ENCODE peak calls at places on chromosomes 12 and 14, in six cellular contexts. K is A549, P is IMR-90, A is SK-N-SH, F is HepG2, J is K562. E is an unnamed sample.

GRCh38 chr12:20474443-20474842 is 106.1 kb downstream of the PDE3A start:
- DNase-seq in A (no peak), J (no peak), P (peak), K (no peak), F (no peak), E (no peak)

GRCh38 chr12:65592416-65592815 is 231.9 kb upstream of the HMGA2 start:
- DNase-seq in J (no peak), F (no peak), A (no peak), P (no peak), K (no peak), E (no peak)

GRCh38 chr14:31001339-31001658 is 24.1 kb upstream of the AP4S1 start:
- DNase-seq in K (no peak), P (no peak), F (no peak), A (no peak), J (no peak), E (no peak)

GRCh38 chr14:37406095-37406494 is 189.0 kb downstream of the FOXA1 start:
- DNase-seq in K (no peak), P (no peak), A (no peak), F (no peak), J (no peak), E (no peak)

GRCh38 chr12:701896-702539 is 38.8 kb upstream of the NINJ2 start:
- DNase-seq in J (no peak), A (no peak), P (no peak), F (peak), K (no peak), E (no peak)

GRCh38 chr14:92844220-92844619 is 50.1 kb downstream of the GOLGA5 start:
- DNase-seq in P (no peak), K (no peak), A (no peak), F (no peak), J (no peak), E (peak)

GRCh38 chr14:58914271-58914855 is 274.1 kb upstream of the DAAM1 start:
- DNase-seq in A (no peak), F (no peak), P (no peak), J (no peak), K (no peak), E (no peak)

GRCh38 chr12:91423336-91424050 is 240.9 kb upstream of the DCN start:
- DNase-seq in K (no peak), P (no peak), J (no peak), F (no peak), A (no peak), E (no peak)

GRCh38 chr14:38751459-38751858 is 351.6 kb downstream of the SEC23A start:
- DNase-seq in J (no peak), K (no peak), P (no peak), F (no peak), A (no peak), E (no peak)

GRCh38 chr12:79547735-79548347 is 142.9 kb downstream of the PAWR start:
- DNase-seq in P (peak), A (peak), K (peak), J (peak), F (peak), E (peak)

GRCh38 chr12:64706366-64706765 is 52.8 kb downstream of the GNS start:
- DNase-seq in F (no peak), J (no peak), A (peak), P (no peak), K (no peak), E (no peak)

GRCh38 chr14:65278589-65278988 is 133.9 kb upstream of the FUT8 start:
- DNase-seq in F (no peak), A (no peak), J (no peak), P (no peak), K (no peak), E (no peak)

GRCh38 chr14:106318700-106319099 is 792.3 kb downstream of the TMEM121 start:
- DNase-seq in F (no peak), J (peak), A (peak), P (no peak), K (no peak), E (no peak)

GRCh38 chr12:127823801-127824200 is 443.2 kb upstream of the TMEM132C start:
- DNase-seq in P (no peak), K (no peak), F (no peak), A (no peak), J (no peak), E (no peak)

GRCh38 chr12:120711411-120711810 is 1.2 kb downstream of the UNC119B start:
- DNase-seq in J (no peak), F (no peak), A (peak), P (no peak), K (no peak), E (no peak)

GRCh38 chr14:23123419-23123818 is 4.4 kb upstream of the CEBPE start:
- DNase-seq in J (peak), F (no peak), K (no peak), P (no peak), A (peak), E (no peak)

GRCh38 chr12:7078163-7078562 is 14.1 kb downstream of the C1R start:
- DNase-seq in K (no peak), A (no peak), J (no peak), P (no peak), F (no peak), E (no peak)

GRCh38 chr12:41624571-41624970 is 436.5 kb downstream of the PDZRN4 start:
- DNase-seq in P (no peak), F (no peak), A (no peak), J (no peak), K (no peak), E (no peak)

GRCh38 chr12:96294831-96295230 is 100.7 kb downstream of the ELK3 start:
- DNase-seq in A (no peak), J (no peak), P (peak), K (no peak), F (no peak), E (no peak)

GRCh38 chr12:112130461-112130998 is 5.2 kb downstream of the TRAFD1 start:
- DNase-seq in F (no peak), K (no peak), J (peak), A (no peak), P (peak), E (peak)

GRCh38 chr12:18810537-18811253 is 72.8 kb downstream of the CAPZA3 start:
- DNase-seq in K (no peak), F (no peak), P (no peak), J (no peak), A (no peak), E (no peak)

DNA sequence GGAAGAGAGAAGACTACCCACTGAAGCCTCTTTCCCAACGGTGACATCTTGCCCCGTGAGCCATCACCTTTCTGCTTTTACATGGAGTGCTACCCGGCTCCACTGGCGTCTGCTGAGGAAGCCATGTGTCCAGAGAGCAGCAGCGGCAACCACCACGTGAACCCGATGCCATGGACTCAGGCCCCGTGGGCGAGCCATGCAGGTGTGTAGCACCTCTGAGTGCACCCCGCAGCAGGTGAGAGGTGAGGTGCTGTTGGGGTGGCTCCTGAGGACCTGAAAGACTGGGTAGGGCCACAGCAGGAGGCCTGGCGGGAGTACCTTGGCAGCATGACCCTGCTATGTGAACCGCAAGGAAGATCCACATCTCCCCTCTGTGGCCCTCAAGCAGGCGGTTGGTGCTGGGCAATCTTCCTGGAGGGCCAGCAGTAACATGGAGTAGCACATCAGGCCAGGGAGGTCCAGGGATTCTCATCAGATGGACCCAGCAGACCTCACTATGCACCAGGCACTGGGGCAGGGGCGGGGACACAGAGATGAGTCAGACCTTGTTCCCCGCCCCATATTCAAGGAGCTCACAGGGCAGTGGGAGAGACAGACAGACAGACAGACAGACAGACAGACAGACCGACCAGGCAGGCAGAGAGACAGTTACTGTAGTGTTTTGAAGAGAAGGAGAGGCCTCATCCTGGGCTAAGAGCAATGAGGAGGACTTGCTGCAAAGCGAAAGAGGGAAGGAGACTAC is 129.6 kb downstream of the PAPOLA start:
- DNase-seq in J (peak), K (no peak), F (no peak), P (no peak), A (peak), E (no peak)
- TF ChIP-seq SMC3 in J (no peak), K (no peak), F (no peak), P (no peak), A (no peak), E (no peak)

GRCh38 chr14:61109288-61109687 is 128.2 kb downstream of the SLC38A6 start:
- DNase-seq in K (no peak), F (no peak), P (no peak), J (no peak), A (no peak), E (no peak)

GRCh38 chr14:61112506-61112905 is 131.5 kb downstream of the SLC38A6 start:
- DNase-seq in J (no peak), A (no peak), F (no peak), K (no peak), P (no peak), E (no peak)

GRCh38 chr14:61110683-61111082 is 129.6 kb downstream of the SLC38A6 start:
- DNase-seq in J (no peak), F (no peak), K (no peak), P (no peak), A (no peak), E (no peak)

GRCh38 chr14:61113561-61113960 is 132.5 kb downstream of the SLC38A6 start:
- DNase-seq in A (no peak), P (no peak), K (no peak), F (no peak), J (no peak), E (no peak)

GRCh38 chr14:61111145-61112130 is 130.4 kb downstream of the SLC38A6 start:
- DNase-seq in F (no peak), A (no peak), K (no peak), P (no peak), J (no peak), E (no peak)
- TF ChIP-seq SMC3 in F (no peak), A (no peak), K (no peak), P (no peak), J (no peak), E (no peak)

GRCh38 chr14:28870033-28870564 is 103.5 kb downstream of the FOXG1 start:
- DNase-seq in P (no peak), F (no peak), K (no peak), J (no peak), A (no peak), E (no peak)

DNA sequence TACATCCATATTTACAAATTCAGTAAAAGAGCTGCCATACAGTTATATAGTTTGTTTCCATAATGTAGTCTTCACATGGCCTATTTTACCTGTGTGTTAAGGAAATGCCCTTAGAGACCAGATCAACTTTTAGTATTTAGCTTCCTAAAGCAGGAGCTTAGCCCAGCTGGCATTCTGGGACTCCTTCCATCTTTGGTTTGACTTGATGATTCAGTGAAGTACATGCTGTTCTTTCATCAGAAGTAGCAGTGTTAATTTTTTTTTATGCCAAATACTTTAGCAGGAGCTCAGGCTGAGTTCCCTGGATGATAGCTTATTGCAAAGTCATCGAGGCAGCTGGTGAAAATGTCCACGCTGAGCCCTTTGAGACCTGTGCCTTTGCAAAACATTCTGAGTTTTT is 101.0 kb downstream of the FOXG1 start:
- DNase-seq in A (no peak), J (no peak), K (no peak), P (no peak), F (no peak), E (no peak)
- TF ChIP-seq SMC3 in A (no peak), J (no peak), K (no peak), P (no peak), F (no peak), E (no peak)

GRCh38 chr12:28794796-28795195 is 354.3 kb upstream of the FAR2 start:
- DNase-seq in K (no peak), P (no peak), F (no peak), A (no peak), J (no peak), E (no peak)

GRCh38 chr12:28799337-28799736 is 349.7 kb upstream of the FAR2 start:
- DNase-seq in K (no peak), A (no peak), F (no peak), J (no peak), P (no peak), E (no peak)

GRCh38 chr12:28802706-28803438 is 346.2 kb upstream of the FAR2 start:
- DNase-seq in A (no peak), F (no peak), P (no peak), J (no peak), K (no peak), E (no peak)

GRCh38 chr12:28795306-28795705 is 353.8 kb upstream of the FAR2 start:
- DNase-seq in K (no peak), F (no peak), A (no peak), P (peak), J (no peak), E (no peak)

GRCh38 chr12:28800129-28800528 is 348.9 kb upstream of the FAR2 start:
- DNase-seq in F (no peak), P (no peak), K (no peak), J (no peak), A (no peak), E (peak)
- TF ChIP-seq SMC3 in F (no peak), P (no peak), K (no peak), J (no peak), A (no peak), E (no peak)

DNA sequence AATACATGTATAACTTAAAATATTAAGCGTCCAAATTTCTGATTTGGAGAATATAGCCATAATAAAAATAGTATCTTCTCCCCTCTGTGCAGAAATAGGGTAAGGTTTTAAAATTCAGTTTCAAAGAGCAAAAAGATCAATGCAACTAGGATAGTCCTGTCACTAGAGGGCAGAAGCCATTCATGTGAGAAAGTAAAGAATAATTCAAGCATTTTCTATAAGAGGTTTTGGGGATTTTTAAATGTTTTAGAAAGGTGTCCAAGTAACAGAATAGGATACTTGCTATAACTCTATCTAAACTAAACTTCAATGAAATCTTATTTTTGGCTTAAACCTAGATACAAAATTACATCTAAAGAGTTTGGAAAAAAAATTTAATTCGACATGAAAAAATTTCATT is 50.3 kb downstream of the ADAMTS20 start:
- DNase-seq in A (peak), J (peak), F (peak), P (peak), K (peak), E (no peak)
- TF ChIP-seq SMC3 in A (peak), J (no peak), F (no peak), P (peak), K (peak), E (no peak)

GRCh38 chr14:77270361-77271112 is 469 bp downstream of the NGB start:
- DNase-seq in J (no peak), K (no peak), P (no peak), A (peak), F (no peak), E (no peak)
- TF ChIP-seq SMC3 in J (no peak), K (no peak), P (no peak), A (no peak), F (no peak), E (no peak)

GRCh38 chr12:5549011-5549410 is 117.1 kb downstream of the NTF3 start:
- DNase-seq in F (no peak), A (no peak), P (no peak), J (no peak), K (no peak), E (no peak)

GRCh38 chr12:5548152-5548933 is 116.4 kb downstream of the NTF3 start:
- DNase-seq in J (no peak), A (no peak), F (no peak), P (no peak), K (no peak), E (no peak)

DNA sequence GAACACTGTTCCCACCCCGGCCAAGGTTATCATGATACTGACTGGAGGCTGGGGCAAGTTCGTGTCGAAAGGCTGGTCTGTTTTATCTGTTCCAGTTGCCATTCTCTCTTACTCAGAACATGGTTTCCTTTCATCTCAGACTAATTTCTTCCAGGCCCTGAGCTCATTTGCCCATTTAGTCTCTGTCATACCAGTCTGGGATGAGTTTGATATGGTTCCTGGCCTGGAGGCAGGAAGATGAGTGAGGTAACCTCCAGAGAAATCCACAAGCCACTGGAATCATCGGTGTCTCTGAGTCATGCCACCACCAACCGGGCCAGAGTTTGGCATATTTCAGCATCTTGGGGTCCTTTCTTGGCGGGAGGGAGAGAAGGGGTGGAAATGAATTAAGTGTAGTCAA is 114.7 kb downstream of the NTF3 start:
- DNase-seq in A (no peak), J (no peak), P (peak), K (no peak), F (no peak), E (no peak)
- TF ChIP-seq SMC3 in A (no peak), J (no peak), P (no peak), K (no peak), F (no peak), E (no peak)

DNA sequence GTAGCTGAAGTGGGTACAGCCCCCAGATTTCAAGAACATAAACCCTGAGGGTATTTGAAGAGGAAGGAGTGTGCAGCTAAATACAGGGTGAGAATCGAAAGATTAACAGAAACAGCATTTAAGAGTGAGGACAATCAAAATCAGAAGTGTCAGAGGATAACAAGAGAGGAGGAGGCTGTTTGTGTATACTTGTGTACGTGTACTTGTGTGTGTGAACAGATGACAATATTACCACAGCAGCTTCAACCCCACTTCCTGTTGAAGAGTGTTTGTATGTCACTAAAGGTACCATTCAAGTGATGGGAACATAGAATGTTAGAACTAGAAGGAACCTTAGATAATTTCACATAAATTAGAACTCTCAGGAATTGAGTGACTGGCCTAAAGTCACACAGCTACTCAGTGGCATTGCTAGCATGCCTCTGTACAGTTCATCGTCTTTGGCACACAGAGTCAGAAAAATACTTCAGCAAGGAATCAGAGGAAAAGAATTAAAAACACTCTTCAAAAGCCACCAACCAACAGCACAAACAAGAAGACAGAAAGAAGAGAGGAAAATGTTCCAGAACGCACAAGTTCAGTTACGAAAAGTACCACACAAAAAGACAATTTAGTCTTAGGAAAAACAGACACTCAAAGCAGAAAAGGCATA is 164.3 kb upstream of the BCL2L14 start:
- DNase-seq in F (no peak), J (no peak), P (peak), K (no peak), A (no peak), E (no peak)
- TF ChIP-seq SMC3 in F (no peak), J (no peak), P (no peak), K (no peak), A (no peak), E (no peak)

GRCh38 chr12:50070314-50071060 is 13.1 kb downstream of the ASIC1 start:
- DNase-seq in K (peak), A (peak), J (peak), F (peak), P (peak), E (no peak)
- TF ChIP-seq SMC3 in K (peak), A (peak), J (peak), F (peak), P (peak), E (peak)